ENCODE peak calls at places on chromosomes 3 and 15, in seven cellular contexts. S is lower lobe of right lung, O is left ventricle myocardium inferior, H is cardiac muscle cell, Y is H9, A is esophagus squamous epithelium, L is GM23338. I is an unnamed sample. For H3K4me1, the result is how much of the 10 kb centered on the place peaks cover.

GRCh38 chr3:140563206-140563605 is 114.7 kb upstream of the TRIM42 start:
- DNase-seq in S (no peak), L (no peak), Y (no peak), O (no peak), H (no peak), A (no peak), I (no peak)

GRCh38 chr3:79874646-79875045 is 106.8 kb upstream of the ROBO1 start:
- DNase-seq in A (no peak), S (no peak), H (no peak), L (no peak), O (no peak), Y (no peak), I (no peak)

GRCh38 chr15:88624156-88624970 is 3.2 kb downstream of the AEN start:
- DNase-seq in L (peak), Y (no peak), O (no peak), H (peak), A (no peak), S (no peak), I (no peak)

GRCh38 chr15:95024388-95024787 is 793.0 kb downstream of the MCTP2 start:
- DNase-seq in L (peak), O (no peak), S (no peak), Y (no peak), H (peak), A (no peak), I (no peak)

GRCh38 chr3:172135766-172136729 is 96.7 kb downstream of the FNDC3B start:
- DNase-seq in S (no peak), Y (peak), H (peak), L (peak), O (no peak), A (no peak), I (no peak)

GRCh38 chr15:70096215-70096974 is 1.3 kb downstream of the TLE3 start:
- DNase-seq in Y (no peak), O (no peak), S (peak), L (no peak), A (no peak), H (peak), I (no peak)

GRCh38 chr3:14549256-14549931 is 9.3 kb upstream of the GRIP2 start:
- DNase-seq in S (no peak), Y (no peak), O (no peak), A (no peak), L (peak), H (no peak), I (no peak)

GRCh38 chr3:148911173-148911572 is 46.1 kb downstream of the CPA3 start:
- DNase-seq in L (peak), O (no peak), Y (no peak), S (no peak), H (no peak), A (no peak), I (no peak)

GRCh38 chr15:74791667-74792066 is 9.8 kb downstream of the CSK start:
- DNase-seq in Y (no peak), H (no peak), S (no peak), O (no peak), A (no peak), L (no peak), I (no peak)

GRCh38 chr15:71588746-71589145 is 221.6 kb upstream of the NR2E3 start:
- DNase-seq in S (no peak), L (peak), O (no peak), H (peak), Y (no peak), A (no peak), I (peak)

GRCh38 chr15:59410448-59410896 is 27.5 kb upstream of the FAM81A start:
- DNase-seq in H (peak), S (no peak), L (no peak), O (no peak), Y (no peak), A (no peak), I (no peak)

GRCh38 chr3:90035643-90036042 is 928.2 kb downstream of the EPHA3 start:
- DNase-seq in O (no peak), Y (no peak), A (no peak), L (no peak), S (no peak), H (no peak), I (no peak)

GRCh38 chr3:17302170-17302569 is 417.4 kb downstream of the PLCL2 start:
- DNase-seq in Y (no peak), L (no peak), H (no peak), S (no peak), A (no peak), O (no peak), I (no peak)

GRCh38 chr3:185688808-185689207 is 102.7 kb downstream of the SENP2 start:
- DNase-seq in Y (peak), L (no peak), O (no peak), S (no peak), H (peak), A (no peak), I (peak)

GRCh38 chr3:119636194-119636593 is 24.2 kb downstream of the POPDC2 start:
- DNase-seq in A (no peak), L (no peak), H (peak), S (no peak), O (no peak), Y (no peak), I (no peak)

GRCh38 chr3:50551293-50552057 is 16.1 kb downstream of the C3orf18 start:
- DNase-seq in L (no peak), O (no peak), A (no peak), H (no peak), S (no peak), Y (no peak), I (no peak)

GRCh38 chr15:89409184-89409992 is 74.8 kb upstream of the POLG start:
- DNase-seq in L (no peak), S (no peak), O (no peak), H (no peak), Y (no peak), A (no peak), I (no peak)

GRCh38 chr15:33022629-33023028 is 171.9 kb downstream of the FMN1 start:
- DNase-seq in H (peak), O (peak), A (no peak), Y (peak), S (peak), L (peak), I (no peak)

GRCh38 chr3:133256787-133257483 is 142.9 kb upstream of the BFSP2 start:
- DNase-seq in Y (no peak), L (no peak), O (no peak), A (no peak), H (no peak), S (no peak), I (no peak)

GRCh38 chr15:56869573-56869972 is 48.9 kb upstream of the TCF12 start:
- DNase-seq in L (peak), H (peak), O (peak), Y (no peak), A (no peak), S (peak), I (peak)

GRCh38 chr15:95016511-95017219 is 785.3 kb downstream of the MCTP2 start:
- DNase-seq in Y (no peak), O (no peak), H (no peak), L (no peak), S (no peak), A (no peak), I (no peak)

GRCh38 chr15:25933456-25934158 is 70.5 kb upstream of the ATP10A start:
- DNase-seq in S (peak), H (peak), Y (peak), O (peak), A (no peak), L (peak), I (peak)

GRCh38 chr3:62057339-62058047 is 315.9 kb downstream of the FEZF2 start:
- DNase-seq in Y (no peak), S (no peak), H (peak), O (no peak), A (no peak), L (no peak), I (no peak)

GRCh38 chr3:73503781-73504180 is 121.0 kb downstream of the PDZRN3 start:
- DNase-seq in O (no peak), A (no peak), H (no peak), L (no peak), S (no peak), Y (no peak), I (no peak)

GRCh38 chr3:149514471-149514870 is 40.0 kb downstream of the TM4SF4 start:
- DNase-seq in O (no peak), H (no peak), Y (no peak), A (no peak), L (no peak), S (no peak), I (no peak)

GRCh38 chr15:31304074-31304648 is 22.5 kb upstream of the KLF13 start:
- DNase-seq in A (no peak), O (no peak), L (no peak), H (no peak), S (no peak), Y (no peak), I (no peak)

GRCh38 chr15:31302029-31302657 is 24.5 kb upstream of the KLF13 start:
- DNase-seq in O (no peak), H (no peak), S (no peak), Y (no peak), L (no peak), A (no peak), I (peak)

GRCh38 chr15:31304736-31305365 is 21.8 kb upstream of the KLF13 start:
- DNase-seq in A (no peak), H (no peak), L (peak), S (no peak), Y (no peak), O (no peak), I (no peak)

GRCh38 chr15:31302778-31303433 is 23.7 kb upstream of the KLF13 start:
- DNase-seq in A (no peak), O (no peak), L (peak), H (no peak), Y (no peak), S (no peak), I (no peak)

GRCh38 chr15:31303434-31304073 is 23.1 kb upstream of the KLF13 start:
- DNase-seq in S (peak), A (no peak), L (peak), H (peak), Y (no peak), O (peak), I (no peak)
- H3K4me1 ChIP-seq in S (under half), A (under half), L (half or more), H (under half), Y (under half), O (half or more), I (under half)

GRCh38 chr3:2826453-2826852 is 283.7 kb downstream of the IL5RA start:
- DNase-seq in S (no peak), Y (no peak), O (no peak), H (no peak), L (no peak), A (no peak), I (no peak)
- H3K4me1 ChIP-seq in S (under half), Y (under half), O (under half), H (under half), L (under half), A (under half), I (under half)

GRCh38 chr3:10396083-10396482 is 75.2 kb upstream of the SEC13 start:
- DNase-seq in O (no peak), S (no peak), H (no peak), Y (no peak), A (no peak), L (no peak), I (no peak)
- H3K4me1 ChIP-seq in O (under half), S (under half), H (under half), Y (under half), A (under half), L (under half), I (under half)

DNA sequence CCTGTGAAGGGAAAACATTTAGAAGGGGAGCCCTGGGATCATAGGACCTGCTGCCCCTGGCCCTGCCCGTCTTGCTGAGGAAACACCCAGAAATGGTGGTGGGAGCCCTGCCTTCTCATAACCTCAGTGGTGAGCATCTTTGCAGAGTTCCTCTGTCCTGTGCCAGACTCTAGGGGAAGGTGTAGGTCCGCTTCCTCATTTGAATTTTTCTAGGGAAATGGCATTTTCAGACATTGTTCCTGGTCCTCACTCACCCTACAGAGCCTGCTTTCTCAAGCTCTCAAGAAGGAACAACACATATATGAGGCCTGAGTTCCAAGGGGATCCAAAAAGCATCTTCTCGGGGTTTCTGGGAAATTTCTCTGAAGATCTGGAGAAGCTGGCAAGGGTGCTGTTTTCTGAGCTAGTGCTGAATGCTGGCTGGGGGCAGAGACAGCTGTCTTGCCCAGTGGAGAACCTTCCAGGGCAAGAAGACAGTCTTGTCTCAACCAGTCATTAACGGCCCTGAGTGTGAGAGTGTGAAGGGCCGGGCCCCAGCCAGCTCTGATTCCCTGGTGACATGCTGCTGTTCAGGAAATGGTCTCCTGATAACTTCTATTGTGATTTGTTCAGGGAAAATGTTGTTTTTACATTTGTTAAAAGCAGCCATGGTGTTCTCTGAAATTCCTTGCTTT is 283.1 kb upstream of the LRRFIP2 start:
- DNase-seq in A (no peak), S (no peak), L (peak), Y (no peak), H (peak), O (peak), I (no peak)
- H3K4me1 ChIP-seq in A (under half), S (half or more), L (under half), Y (under half), H (under half), O (half or more), I (under half)

I was measured in SJSA1.